ENCODE peak calls at places on chromosomes 1 and 21, in seven cellular contexts. One of them, this sample, is unnamed.

GRCh38 chr1:210689741-210690635 is 361.3 kb downstream of the HHAT start:
- DNase-seq in cardiac fibroblast: no peak
- DNase-seq in left ventricle myocardium inferior: no peak
- DNase-seq in tibial nerve: no peak
- DNase-seq in fibroblast of mammary gland: no peak
- DNase-seq in A549: peak
- DNase-seq in upper lobe of left lung: no peak
- DNase-seq in this sample: no peak

GRCh38 chr1:41811051-41811795 is 107.5 kb downstream of the HIVEP3 start:
- DNase-seq in cardiac fibroblast: peak
- DNase-seq in left ventricle myocardium inferior: no peak
- DNase-seq in tibial nerve: no peak
- DNase-seq in fibroblast of mammary gland: peak
- DNase-seq in A549: no peak
- DNase-seq in upper lobe of left lung: no peak
- DNase-seq in this sample: no peak

GRCh38 chr1:228039986-228040385 is 33.2 kb downstream of the WNT3A start:
- DNase-seq in cardiac fibroblast: no peak
- DNase-seq in left ventricle myocardium inferior: no peak
- DNase-seq in tibial nerve: no peak
- DNase-seq in fibroblast of mammary gland: no peak
- DNase-seq in A549: no peak
- DNase-seq in upper lobe of left lung: no peak
- DNase-seq in this sample: no peak

GRCh38 chr1:19636065-19636464 is 8.0 kb upstream of the NBL1 start:
- DNase-seq in cardiac fibroblast: no peak
- DNase-seq in left ventricle myocardium inferior: no peak
- DNase-seq in tibial nerve: no peak
- DNase-seq in fibroblast of mammary gland: no peak
- DNase-seq in A549: no peak
- DNase-seq in upper lobe of left lung: no peak
- DNase-seq in this sample: no peak

GRCh38 chr1:40646385-40646784 is 19.1 kb downstream of the RIMS3 start:
- DNase-seq in cardiac fibroblast: peak
- DNase-seq in left ventricle myocardium inferior: no peak
- DNase-seq in tibial nerve: no peak
- DNase-seq in fibroblast of mammary gland: peak
- DNase-seq in A549: no peak
- DNase-seq in upper lobe of left lung: no peak
- DNase-seq in this sample: no peak

GRCh38 chr1:2786329-2787162 is 14.9 kb downstream of the TTC34 start:
- DNase-seq in cardiac fibroblast: no peak
- DNase-seq in left ventricle myocardium inferior: peak
- DNase-seq in tibial nerve: no peak
- DNase-seq in fibroblast of mammary gland: no peak
- DNase-seq in A549: no peak
- DNase-seq in upper lobe of left lung: peak
- DNase-seq in this sample: no peak

GRCh38 chr1:230540416-230540815 is 101.9 kb upstream of the COG2 start:
- DNase-seq in cardiac fibroblast: no peak
- DNase-seq in left ventricle myocardium inferior: no peak
- DNase-seq in tibial nerve: no peak
- DNase-seq in fibroblast of mammary gland: no peak
- DNase-seq in A549: no peak
- DNase-seq in upper lobe of left lung: no peak
- DNase-seq in this sample: no peak

GRCh38 chr1:91569411-91570104 is 68.9 kb downstream of the CDC7 start:
- DNase-seq in cardiac fibroblast: peak
- DNase-seq in left ventricle myocardium inferior: peak
- DNase-seq in tibial nerve: peak
- DNase-seq in fibroblast of mammary gland: peak
- DNase-seq in A549: peak
- DNase-seq in upper lobe of left lung: no peak
- DNase-seq in this sample: peak

GRCh38 chr1:180503274-180503862 is 991 bp upstream of the ACBD6 start:
- DNase-seq in cardiac fibroblast: peak
- DNase-seq in left ventricle myocardium inferior: no peak
- DNase-seq in tibial nerve: no peak
- DNase-seq in fibroblast of mammary gland: no peak
- DNase-seq in A549: peak
- DNase-seq in upper lobe of left lung: no peak
- DNase-seq in this sample: no peak

GRCh38 chr1:42484382-42484781 is 21.3 kb downstream of the CCDC30 start:
- DNase-seq in cardiac fibroblast: peak
- DNase-seq in left ventricle myocardium inferior: no peak
- DNase-seq in tibial nerve: no peak
- DNase-seq in fibroblast of mammary gland: peak
- DNase-seq in A549: peak
- DNase-seq in upper lobe of left lung: no peak
- DNase-seq in this sample: peak

GRCh38 chr1:246095441-246095840 is 411.6 kb downstream of the SMYD3 start:
- DNase-seq in cardiac fibroblast: no peak
- DNase-seq in left ventricle myocardium inferior: no peak
- DNase-seq in tibial nerve: no peak
- DNase-seq in fibroblast of mammary gland: no peak
- DNase-seq in A549: no peak
- DNase-seq in upper lobe of left lung: no peak
- DNase-seq in this sample: no peak

GRCh38 chr1:211333906-211334305 is 7.3 kb downstream of the TRAF5 start:
- DNase-seq in cardiac fibroblast: no peak
- DNase-seq in left ventricle myocardium inferior: no peak
- DNase-seq in tibial nerve: no peak
- DNase-seq in fibroblast of mammary gland: no peak
- DNase-seq in A549: no peak
- DNase-seq in upper lobe of left lung: no peak
- DNase-seq in this sample: no peak

GRCh38 chr1:18919174-18919905 is 17.0 kb upstream of the ALDH4A1 start:
- DNase-seq in cardiac fibroblast: no peak
- DNase-seq in left ventricle myocardium inferior: no peak
- DNase-seq in tibial nerve: no peak
- DNase-seq in fibroblast of mammary gland: no peak
- DNase-seq in A549: no peak
- DNase-seq in upper lobe of left lung: no peak
- DNase-seq in this sample: no peak

GRCh38 chr1:234656981-234657651 is 47.1 kb upstream of the IRF2BP2 start:
- DNase-seq in cardiac fibroblast: peak
- DNase-seq in left ventricle myocardium inferior: no peak
- DNase-seq in tibial nerve: no peak
- DNase-seq in fibroblast of mammary gland: peak
- DNase-seq in A549: peak
- DNase-seq in upper lobe of left lung: peak
- DNase-seq in this sample: peak

GRCh38 chr21:45420623-45421041 is 15.7 kb downstream of the COL18A1 start:
- DNase-seq in cardiac fibroblast: no peak
- DNase-seq in left ventricle myocardium inferior: no peak
- DNase-seq in tibial nerve: no peak
- DNase-seq in fibroblast of mammary gland: no peak
- DNase-seq in A549: peak
- DNase-seq in upper lobe of left lung: no peak
- DNase-seq in this sample: no peak

GRCh38 chr1:108852141-108852540 is 4.8 kb downstream of the AKNAD1 start:
- DNase-seq in cardiac fibroblast: peak
- DNase-seq in left ventricle myocardium inferior: no peak
- DNase-seq in tibial nerve: no peak
- DNase-seq in fibroblast of mammary gland: peak
- DNase-seq in A549: no peak
- DNase-seq in upper lobe of left lung: no peak
- DNase-seq in this sample: no peak

GRCh38 chr1:181159451-181160151 is 71.1 kb downstream of the IER5 start:
- DNase-seq in cardiac fibroblast: peak
- DNase-seq in left ventricle myocardium inferior: no peak
- DNase-seq in tibial nerve: no peak
- DNase-seq in fibroblast of mammary gland: no peak
- DNase-seq in A549: no peak
- DNase-seq in upper lobe of left lung: no peak
- DNase-seq in this sample: no peak

GRCh38 chr1:20184997-20185833 is 681 bp upstream of the UBXN10 start:
- DNase-seq in cardiac fibroblast: no peak
- DNase-seq in left ventricle myocardium inferior: no peak
- DNase-seq in tibial nerve: no peak
- DNase-seq in fibroblast of mammary gland: no peak
- DNase-seq in A549: no peak
- DNase-seq in upper lobe of left lung: no peak
- DNase-seq in this sample: no peak

GRCh38 chr1:247273013-247273412 is 17.1 kb downstream of the VN1R5 start:
- DNase-seq in cardiac fibroblast: no peak
- DNase-seq in left ventricle myocardium inferior: no peak
- DNase-seq in tibial nerve: no peak
- DNase-seq in fibroblast of mammary gland: no peak
- DNase-seq in A549: no peak
- DNase-seq in upper lobe of left lung: no peak
- DNase-seq in this sample: no peak

GRCh38 chr1:168091720-168092119 is 45.0 kb downstream of the GPR161 start:
- DNase-seq in cardiac fibroblast: no peak
- DNase-seq in left ventricle myocardium inferior: no peak
- DNase-seq in tibial nerve: no peak
- DNase-seq in fibroblast of mammary gland: no peak
- DNase-seq in A549: no peak
- DNase-seq in upper lobe of left lung: no peak
- DNase-seq in this sample: no peak

GRCh38 chr1:237556911-237557310 is 333.8 kb downstream of the ZP4 start:
- DNase-seq in cardiac fibroblast: peak
- DNase-seq in left ventricle myocardium inferior: no peak
- DNase-seq in tibial nerve: no peak
- DNase-seq in fibroblast of mammary gland: no peak
- DNase-seq in A549: no peak
- DNase-seq in upper lobe of left lung: no peak
- DNase-seq in this sample: no peak

GRCh38 chr1:116375165-116375883 is 2.3 kb downstream of the ATP1A1 start:
- DNase-seq in cardiac fibroblast: peak
- DNase-seq in left ventricle myocardium inferior: no peak
- DNase-seq in tibial nerve: no peak
- DNase-seq in fibroblast of mammary gland: peak
- DNase-seq in A549: no peak
- DNase-seq in upper lobe of left lung: no peak
- DNase-seq in this sample: no peak

GRCh38 chr1:78607334-78607927 is 12.8 kb upstream of the IFI44L start:
- DNase-seq in cardiac fibroblast: peak
- DNase-seq in left ventricle myocardium inferior: no peak
- DNase-seq in tibial nerve: no peak
- DNase-seq in fibroblast of mammary gland: peak
- DNase-seq in A549: peak
- DNase-seq in upper lobe of left lung: no peak
- DNase-seq in this sample: peak

GRCh38 chr1:87386217-87386790 is 57.6 kb downstream of the LMO4 start:
- DNase-seq in cardiac fibroblast: no peak
- DNase-seq in left ventricle myocardium inferior: no peak
- DNase-seq in tibial nerve: no peak
- DNase-seq in fibroblast of mammary gland: no peak
- DNase-seq in A549: no peak
- DNase-seq in upper lobe of left lung: no peak
- DNase-seq in this sample: no peak

GRCh38 chr1:59733443-59734141 is 81.2 kb upstream of the HOOK1 start:
- DNase-seq in cardiac fibroblast: peak
- DNase-seq in left ventricle myocardium inferior: no peak
- DNase-seq in tibial nerve: no peak
- DNase-seq in fibroblast of mammary gland: peak
- DNase-seq in A549: no peak
- DNase-seq in upper lobe of left lung: no peak
- DNase-seq in this sample: no peak

DNA sequence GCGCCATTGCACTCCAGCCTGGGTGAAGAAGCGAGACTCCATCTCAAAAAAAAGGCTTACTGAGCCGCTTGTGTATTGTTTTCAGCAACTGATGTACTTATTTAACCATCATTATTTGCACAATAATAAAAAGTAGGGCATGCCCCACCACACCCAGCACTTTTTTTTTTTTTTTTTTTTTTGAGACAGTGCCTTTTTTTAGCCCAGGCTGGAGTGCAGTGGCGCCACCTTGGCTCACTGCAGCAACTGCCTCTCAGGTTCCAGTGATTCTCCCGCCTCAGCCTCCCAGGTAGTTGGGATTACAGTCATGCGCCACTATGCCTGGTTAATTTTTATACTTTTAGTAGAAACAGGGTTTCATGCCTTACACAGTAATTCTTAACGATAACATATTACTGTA is 12.2 kb upstream of the TRNAU1AP start:
- DNase-seq in cardiac fibroblast: no peak
- DNase-seq in left ventricle myocardium inferior: no peak
- DNase-seq in tibial nerve: no peak
- DNase-seq in fibroblast of mammary gland: no peak
- DNase-seq in A549: no peak
- DNase-seq in upper lobe of left lung: no peak
- DNase-seq in this sample: no peak
- TF ChIP-seq CTCF in cardiac fibroblast: peak
- TF ChIP-seq CTCF in left ventricle myocardium inferior: no peak
- TF ChIP-seq CTCF in tibial nerve: no peak
- TF ChIP-seq CTCF in fibroblast of mammary gland: peak
- TF ChIP-seq CTCF in A549: no peak
- TF ChIP-seq CTCF in upper lobe of left lung: no peak
- TF ChIP-seq CTCF in this sample: peak

DNA sequence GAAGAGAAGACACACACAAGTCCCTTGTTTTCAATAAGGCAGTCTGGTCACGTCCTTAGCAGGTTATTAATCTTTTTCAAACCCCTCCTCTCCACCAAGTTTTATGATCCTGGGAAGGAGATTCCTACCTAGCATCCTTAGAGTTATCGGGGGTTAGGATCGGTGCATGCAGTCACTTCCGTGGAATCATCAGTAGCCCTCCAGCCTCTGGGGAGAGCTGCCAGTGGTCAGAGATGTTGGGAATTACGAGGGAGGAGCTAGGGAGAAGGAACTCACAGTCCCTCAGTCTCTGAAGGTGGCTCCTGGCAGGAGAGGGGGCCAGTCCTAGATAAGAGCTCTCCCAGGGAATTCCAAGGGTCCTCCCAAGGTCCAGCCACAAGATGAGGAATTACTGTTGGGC is 57.7 kb upstream of the ATP5PO start:
- DNase-seq in cardiac fibroblast: no peak
- DNase-seq in left ventricle myocardium inferior: no peak
- DNase-seq in tibial nerve: no peak
- DNase-seq in fibroblast of mammary gland: no peak
- DNase-seq in A549: no peak
- DNase-seq in upper lobe of left lung: no peak
- DNase-seq in this sample: no peak
- H3K4me3 ChIP-seq in cardiac fibroblast: no peak
- H3K4me3 ChIP-seq in left ventricle myocardium inferior: no peak
- H3K4me3 ChIP-seq in tibial nerve: no peak
- H3K4me3 ChIP-seq in fibroblast of mammary gland: no peak
- H3K4me3 ChIP-seq in A549: no peak
- H3K4me3 ChIP-seq in upper lobe of left lung: no peak
- H3K4me3 ChIP-seq in this sample: no peak

DNA sequence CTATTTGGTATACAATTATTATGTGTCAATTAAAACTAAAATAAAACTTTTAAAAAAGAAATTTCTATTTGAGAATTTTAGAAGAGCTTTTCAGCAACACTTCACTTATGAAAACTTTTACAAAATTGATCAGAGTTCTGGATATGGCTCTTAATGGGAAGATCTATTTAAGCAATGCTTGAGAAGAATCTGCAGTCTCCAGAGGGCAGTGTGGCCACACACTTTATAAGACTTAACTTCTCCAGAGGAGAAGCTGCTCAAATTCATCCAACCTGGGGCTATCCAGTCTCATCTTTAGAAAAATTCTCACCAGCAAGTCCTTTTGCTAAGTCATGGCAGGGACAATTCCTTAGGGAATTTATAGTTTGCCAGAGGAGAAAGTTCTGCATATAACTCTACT is 25.2 kb upstream of the AGO1 start:
- DNase-seq in cardiac fibroblast: peak
- DNase-seq in left ventricle myocardium inferior: no peak
- DNase-seq in tibial nerve: no peak
- DNase-seq in fibroblast of mammary gland: peak
- DNase-seq in A549: peak
- DNase-seq in upper lobe of left lung: no peak
- DNase-seq in this sample: peak
- TF ChIP-seq CTCF in cardiac fibroblast: peak
- TF ChIP-seq CTCF in left ventricle myocardium inferior: peak
- TF ChIP-seq CTCF in tibial nerve: no peak
- TF ChIP-seq CTCF in fibroblast of mammary gland: peak
- TF ChIP-seq CTCF in A549: peak
- TF ChIP-seq CTCF in upper lobe of left lung: no peak
- TF ChIP-seq CTCF in this sample: peak

GRCh38 chr21:35044128-35044527 is 5.0 kb downstream of the RUNX1 start:
- DNase-seq in cardiac fibroblast: no peak
- DNase-seq in left ventricle myocardium inferior: no peak
- DNase-seq in tibial nerve: no peak
- DNase-seq in fibroblast of mammary gland: no peak
- DNase-seq in A549: no peak
- DNase-seq in upper lobe of left lung: no peak
- DNase-seq in this sample: no peak
- H3K4me3 ChIP-seq in cardiac fibroblast: no peak
- H3K4me3 ChIP-seq in left ventricle myocardium inferior: no peak
- H3K4me3 ChIP-seq in tibial nerve: no peak
- H3K4me3 ChIP-seq in fibroblast of mammary gland: no peak
- H3K4me3 ChIP-seq in A549: no peak
- H3K4me3 ChIP-seq in upper lobe of left lung: no peak
- H3K4me3 ChIP-seq in this sample: no peak